ENCODE peak calls at places on chromosomes 12 and 14, in five cellular contexts. One of them, this sample, is unnamed.

GRCh38 chr12:5473076-5473475 is 41.2 kb downstream of the NTF3 start:
- DNase-seq in NB4: no peak
- DNase-seq in fibroblast of the aortic adventitia: no peak
- DNase-seq in breast epithelium: no peak
- DNase-seq in heart right ventricle: no peak
- DNase-seq in this sample: no peak

GRCh38 chr12:122385171-122386041 is 37.1 kb downstream of the CLIP1 start:
- DNase-seq in NB4: peak
- DNase-seq in fibroblast of the aortic adventitia: no peak
- DNase-seq in breast epithelium: no peak
- DNase-seq in heart right ventricle: no peak
- DNase-seq in this sample: no peak

GRCh38 chr14:70821916-70822705 is 12.8 kb upstream of the MAP3K9 start:
- DNase-seq in NB4: peak
- DNase-seq in fibroblast of the aortic adventitia: peak
- DNase-seq in breast epithelium: no peak
- DNase-seq in heart right ventricle: peak
- DNase-seq in this sample: peak

GRCh38 chr14:44803239-44803905 is 158.4 kb downstream of the KLHL28 start:
- DNase-seq in NB4: peak
- DNase-seq in fibroblast of the aortic adventitia: peak
- DNase-seq in breast epithelium: no peak
- DNase-seq in heart right ventricle: no peak
- DNase-seq in this sample: no peak

GRCh38 chr12:3965096-3965495 is 91.9 kb upstream of the PARP11 start:
- DNase-seq in NB4: no peak
- DNase-seq in fibroblast of the aortic adventitia: no peak
- DNase-seq in breast epithelium: no peak
- DNase-seq in heart right ventricle: no peak
- DNase-seq in this sample: no peak

GRCh38 chr14:104343690-104344640 is 205.6 kb downstream of the KIF26A start:
- DNase-seq in NB4: no peak
- DNase-seq in fibroblast of the aortic adventitia: no peak
- DNase-seq in breast epithelium: peak
- DNase-seq in heart right ventricle: no peak
- DNase-seq in this sample: no peak

GRCh38 chr12:49462103-49462739 is 76.6 kb upstream of the KCNH3 start:
- DNase-seq in NB4: no peak
- DNase-seq in fibroblast of the aortic adventitia: no peak
- DNase-seq in breast epithelium: no peak
- DNase-seq in heart right ventricle: peak
- DNase-seq in this sample: no peak

GRCh38 chr12:91094036-91094660 is 17.1 kb downstream of the LUM start:
- DNase-seq in NB4: no peak
- DNase-seq in fibroblast of the aortic adventitia: peak
- DNase-seq in breast epithelium: no peak
- DNase-seq in heart right ventricle: no peak
- DNase-seq in this sample: no peak

GRCh38 chr14:51981218-51981854 is 8.0 kb upstream of the RTRAF start:
- DNase-seq in NB4: no peak
- DNase-seq in fibroblast of the aortic adventitia: no peak
- DNase-seq in breast epithelium: no peak
- DNase-seq in heart right ventricle: no peak
- DNase-seq in this sample: no peak

GRCh38 chr12:10718279-10718821 is 4.8 kb downstream of the YBX3 start:
- DNase-seq in NB4: no peak
- DNase-seq in fibroblast of the aortic adventitia: peak
- DNase-seq in breast epithelium: no peak
- DNase-seq in heart right ventricle: no peak
- DNase-seq in this sample: no peak

GRCh38 chr14:90398315-90398811 is 1.5 kb downstream of the CALM1 start:
- DNase-seq in NB4: peak
- DNase-seq in fibroblast of the aortic adventitia: no peak
- DNase-seq in breast epithelium: peak
- DNase-seq in heart right ventricle: no peak
- DNase-seq in this sample: no peak

GRCh38 chr14:92848941-92849340 is 54.8 kb downstream of the GOLGA5 start:
- DNase-seq in NB4: no peak
- DNase-seq in fibroblast of the aortic adventitia: no peak
- DNase-seq in breast epithelium: no peak
- DNase-seq in heart right ventricle: no peak
- DNase-seq in this sample: no peak

GRCh38 chr14:33317675-33318074 is 379.0 kb downstream of the NPAS3 start:
- DNase-seq in NB4: no peak
- DNase-seq in fibroblast of the aortic adventitia: no peak
- DNase-seq in breast epithelium: no peak
- DNase-seq in heart right ventricle: no peak
- DNase-seq in this sample: no peak

GRCh38 chr14:61517861-61518802 is 177.2 kb upstream of the HIF1A start:
- DNase-seq in NB4: no peak
- DNase-seq in fibroblast of the aortic adventitia: peak
- DNase-seq in breast epithelium: no peak
- DNase-seq in heart right ventricle: no peak
- DNase-seq in this sample: no peak

GRCh38 chr14:76953196-76953945 is 75.1 kb downstream of the IRF2BPL start:
- DNase-seq in NB4: peak
- DNase-seq in fibroblast of the aortic adventitia: peak
- DNase-seq in breast epithelium: peak
- DNase-seq in heart right ventricle: peak
- DNase-seq in this sample: peak

GRCh38 chr14:72792051-72792788 is 101.7 kb downstream of the DPF3 start:
- DNase-seq in NB4: no peak
- DNase-seq in fibroblast of the aortic adventitia: peak
- DNase-seq in breast epithelium: no peak
- DNase-seq in heart right ventricle: peak
- DNase-seq in this sample: no peak

GRCh38 chr12:132162508-132163031 is 18.3 kb downstream of the NOC4L start:
- DNase-seq in NB4: peak
- DNase-seq in fibroblast of the aortic adventitia: peak
- DNase-seq in breast epithelium: no peak
- DNase-seq in heart right ventricle: peak
- DNase-seq in this sample: peak

GRCh38 chr12:46970636-46971035 is 108.8 kb upstream of the PCED1B start:
- DNase-seq in NB4: no peak
- DNase-seq in fibroblast of the aortic adventitia: no peak
- DNase-seq in breast epithelium: no peak
- DNase-seq in heart right ventricle: no peak
- DNase-seq in this sample: no peak

GRCh38 chr12:4943067-4943937 is 33.6 kb downstream of the KCNA1 start:
- DNase-seq in NB4: no peak
- DNase-seq in fibroblast of the aortic adventitia: no peak
- DNase-seq in breast epithelium: no peak
- DNase-seq in heart right ventricle: no peak
- DNase-seq in this sample: no peak

GRCh38 chr12:116389990-116390655 is 112.6 kb upstream of the MED13L start:
- DNase-seq in NB4: no peak
- DNase-seq in fibroblast of the aortic adventitia: peak
- DNase-seq in breast epithelium: peak
- DNase-seq in heart right ventricle: no peak
- DNase-seq in this sample: no peak

GRCh38 chr14:96592591-96593388 is 90.6 kb downstream of the PAPOLA start:
- DNase-seq in NB4: no peak
- DNase-seq in fibroblast of the aortic adventitia: peak
- DNase-seq in breast epithelium: no peak
- DNase-seq in heart right ventricle: peak
- DNase-seq in this sample: peak

GRCh38 chr12:60684988-60685655 is 1089.3 kb downstream of the SLC16A7 start:
- DNase-seq in NB4: no peak
- DNase-seq in fibroblast of the aortic adventitia: no peak
- DNase-seq in breast epithelium: no peak
- DNase-seq in heart right ventricle: no peak
- DNase-seq in this sample: no peak

GRCh38 chr12:47886471-47887240 is 18.1 kb downstream of the VDR start:
- DNase-seq in NB4: no peak
- DNase-seq in fibroblast of the aortic adventitia: peak
- DNase-seq in breast epithelium: no peak
- DNase-seq in heart right ventricle: no peak
- DNase-seq in this sample: no peak

GRCh38 chr14:85959063-85959462 is 429.1 kb downstream of the FLRT2 start:
- DNase-seq in NB4: no peak
- DNase-seq in fibroblast of the aortic adventitia: no peak
- DNase-seq in breast epithelium: no peak
- DNase-seq in heart right ventricle: no peak
- DNase-seq in this sample: no peak

GRCh38 chr14:85963486-85963885 is 433.5 kb downstream of the FLRT2 start:
- DNase-seq in NB4: no peak
- DNase-seq in fibroblast of the aortic adventitia: no peak
- DNase-seq in breast epithelium: no peak
- DNase-seq in heart right ventricle: no peak
- DNase-seq in this sample: no peak

GRCh38 chr14:85960781-85961180 is 430.8 kb downstream of the FLRT2 start:
- DNase-seq in NB4: no peak
- DNase-seq in fibroblast of the aortic adventitia: no peak
- DNase-seq in breast epithelium: no peak
- DNase-seq in heart right ventricle: no peak
- DNase-seq in this sample: no peak

DNA sequence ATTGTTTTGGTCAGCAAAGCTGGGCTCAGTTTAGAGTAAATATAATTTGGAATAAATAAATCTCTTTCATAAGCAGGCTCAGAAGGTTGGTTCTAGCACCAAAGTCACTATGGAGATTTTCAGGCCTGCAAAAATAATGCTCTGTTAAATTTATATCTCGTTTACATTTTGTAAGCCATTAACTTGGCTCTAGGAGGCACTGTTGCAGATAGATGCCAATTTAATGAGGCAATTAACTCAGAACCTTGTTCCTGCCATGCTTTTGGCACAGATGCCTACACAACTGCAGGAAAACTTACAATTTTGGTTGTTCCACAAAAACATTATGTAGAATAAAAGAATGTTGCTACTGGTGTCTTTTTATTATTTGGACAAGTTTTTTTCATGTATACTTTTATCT is 428.1 kb downstream of the FLRT2 start:
- DNase-seq in NB4: no peak
- DNase-seq in fibroblast of the aortic adventitia: no peak
- DNase-seq in breast epithelium: no peak
- DNase-seq in heart right ventricle: no peak
- DNase-seq in this sample: no peak
- TF ChIP-seq CTCF in NB4: no peak
- TF ChIP-seq CTCF in fibroblast of the aortic adventitia: no peak
- TF ChIP-seq CTCF in breast epithelium: no peak
- TF ChIP-seq CTCF in heart right ventricle: no peak
- TF ChIP-seq CTCF in this sample: no peak

GRCh38 chr12:108825205-108825950 is 32.0 kb downstream of the SSH1 start:
- DNase-seq in NB4: peak
- DNase-seq in fibroblast of the aortic adventitia: peak
- DNase-seq in breast epithelium: no peak
- DNase-seq in heart right ventricle: no peak
- DNase-seq in this sample: no peak
- H3K4me3 ChIP-seq in NB4: no peak
- H3K4me3 ChIP-seq in fibroblast of the aortic adventitia: peak
- H3K4me3 ChIP-seq in breast epithelium: no peak
- H3K4me3 ChIP-seq in heart right ventricle: peak
- H3K4me3 ChIP-seq in this sample: peak

GRCh38 chr14:37024166-37024565 is 148.2 kb downstream of the SLC25A21 start:
- DNase-seq in NB4: no peak
- DNase-seq in fibroblast of the aortic adventitia: no peak
- DNase-seq in breast epithelium: no peak
- DNase-seq in heart right ventricle: no peak
- DNase-seq in this sample: no peak
- TF ChIP-seq CTCF in NB4: no peak
- TF ChIP-seq CTCF in fibroblast of the aortic adventitia: no peak
- TF ChIP-seq CTCF in breast epithelium: no peak
- TF ChIP-seq CTCF in heart right ventricle: no peak
- TF ChIP-seq CTCF in this sample: peak

DNA sequence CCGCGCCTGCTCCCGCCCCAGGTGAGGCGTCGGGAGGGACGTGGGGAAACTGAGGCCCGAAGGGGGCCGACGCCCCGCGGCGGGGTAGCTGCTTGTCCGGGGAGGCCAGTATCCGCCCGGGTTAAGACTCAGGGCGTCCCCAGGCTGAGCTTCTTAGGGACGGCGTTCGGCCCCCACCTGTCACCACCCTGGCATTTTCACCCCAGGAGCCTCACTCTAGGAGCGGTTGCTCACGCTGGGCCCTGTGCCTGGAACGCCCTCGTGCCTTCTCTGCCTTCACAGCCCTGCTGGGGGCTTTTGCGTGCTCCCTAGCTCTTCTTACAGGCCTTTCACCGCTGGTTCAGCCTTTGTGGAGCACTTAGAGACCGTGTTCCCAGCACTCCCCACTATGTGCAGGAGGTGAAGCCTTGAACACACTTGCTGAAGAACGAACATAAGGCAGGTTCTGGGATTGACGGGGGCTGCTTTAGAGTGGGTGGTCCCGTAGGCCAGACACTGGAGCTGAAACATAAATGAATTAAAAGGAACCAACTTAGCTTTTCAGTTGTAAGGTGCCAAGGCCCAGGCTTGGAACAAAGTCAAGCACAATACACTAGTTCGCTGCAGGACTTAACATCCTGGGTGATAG is 601 bp downstream of the ZNF839 start:
- DNase-seq in NB4: peak
- DNase-seq in fibroblast of the aortic adventitia: peak
- DNase-seq in breast epithelium: no peak
- DNase-seq in heart right ventricle: peak
- DNase-seq in this sample: no peak
- H3K4me3 ChIP-seq in NB4: peak
- H3K4me3 ChIP-seq in fibroblast of the aortic adventitia: peak
- H3K4me3 ChIP-seq in breast epithelium: peak
- H3K4me3 ChIP-seq in heart right ventricle: peak
- H3K4me3 ChIP-seq in this sample: peak

DNA sequence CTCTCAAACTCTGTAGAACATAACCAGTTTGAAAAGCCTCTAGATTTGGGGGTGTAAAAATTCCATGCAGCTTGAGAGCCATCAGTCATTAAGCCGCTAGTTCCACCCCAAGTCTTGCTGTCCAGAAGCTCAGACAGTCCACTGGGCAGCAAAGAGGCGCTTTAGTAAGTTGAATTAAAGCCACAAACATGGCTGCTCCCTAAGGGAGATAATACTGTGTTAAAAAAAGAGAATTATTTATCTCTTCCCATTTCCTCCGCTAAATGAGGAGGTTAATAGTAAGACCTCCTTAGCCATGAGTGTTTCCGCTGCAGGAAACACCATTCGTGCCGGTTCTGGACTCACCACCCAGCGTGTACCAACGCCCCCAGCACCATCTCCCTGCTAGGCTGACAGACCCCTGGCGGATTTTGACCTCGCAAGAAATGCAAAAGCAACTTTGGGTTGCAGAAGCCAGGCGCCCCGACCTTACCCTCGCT is 539 bp downstream of the TM7SF3 start:
- DNase-seq in NB4: peak
- DNase-seq in fibroblast of the aortic adventitia: peak
- DNase-seq in breast epithelium: no peak
- DNase-seq in heart right ventricle: no peak
- DNase-seq in this sample: no peak
- TF ChIP-seq CTCF in NB4: no peak
- TF ChIP-seq CTCF in fibroblast of the aortic adventitia: no peak
- TF ChIP-seq CTCF in breast epithelium: no peak
- TF ChIP-seq CTCF in heart right ventricle: no peak
- TF ChIP-seq CTCF in this sample: no peak

GRCh38 chr14:68574461-68574860 is 218.4 kb downstream of the ZFP36L1 start:
- DNase-seq in NB4: no peak
- DNase-seq in fibroblast of the aortic adventitia: no peak
- DNase-seq in breast epithelium: no peak
- DNase-seq in heart right ventricle: no peak
- DNase-seq in this sample: no peak
- H3K4me3 ChIP-seq in NB4: no peak
- H3K4me3 ChIP-seq in fibroblast of the aortic adventitia: no peak
- H3K4me3 ChIP-seq in breast epithelium: no peak
- H3K4me3 ChIP-seq in heart right ventricle: no peak
- H3K4me3 ChIP-seq in this sample: no peak

This sample was measured in dorsolateral prefrontal cortex.